ENCODE peak calls at places on chromosomes 7 and 10, in four cellular contexts. One of them, this sample, is unnamed.

GRCh38 chr10:86673827-86674581 is 5.7 kb downstream of the LDB3 start:
- DNase-seq in H1: no peak
- DNase-seq in HCT116: no peak
- DNase-seq in PC-9: no peak
- DNase-seq in this sample: peak; percentile 58

GRCh38 chr7:93307131-93307660 is 75.0 kb downstream of the VPS50 start:
- DNase-seq in H1: no peak
- DNase-seq in HCT116: no peak
- DNase-seq in PC-9: no peak
- DNase-seq in this sample: no peak

GRCh38 chr10:112548535-112549276 is 101.7 kb downstream of the VTI1A start:
- DNase-seq in H1: no peak
- DNase-seq in HCT116: no peak
- DNase-seq in PC-9: no peak
- DNase-seq in this sample: no peak

GRCh38 chr7:15309891-15310290 is 251.9 kb downstream of the AGMO start:
- DNase-seq in H1: no peak
- DNase-seq in HCT116: no peak
- DNase-seq in PC-9: no peak
- DNase-seq in this sample: no peak

GRCh38 chr10:117223413-117224035 is 17.4 kb upstream of the SLC18A2 start:
- DNase-seq in H1: no peak
- DNase-seq in HCT116: no peak
- DNase-seq in PC-9: no peak
- DNase-seq in this sample: no peak

GRCh38 chr7:75663302-75663907 is 75.3 kb downstream of the HIP1 start:
- DNase-seq in H1: no peak
- DNase-seq in HCT116: no peak
- DNase-seq in PC-9: no peak
- DNase-seq in this sample: no peak

GRCh38 chr10:61904711-61905445 is 3.4 kb downstream of the ARID5B start:
- DNase-seq in H1: no peak
- DNase-seq in HCT116: no peak
- DNase-seq in PC-9: peak; percentile 81
- DNase-seq in this sample: peak; percentile 16

GRCh38 chr10:15603446-15604011 is 116.2 kb downstream of the ITGA8 start:
- DNase-seq in H1: no peak
- DNase-seq in HCT116: no peak
- DNase-seq in PC-9: no peak
- DNase-seq in this sample: no peak

GRCh38 chr7:25894002-25894901 is 257.7 kb upstream of the NFE2L3 start:
- DNase-seq in H1: peak; percentile 13
- DNase-seq in HCT116: peak; percentile 61
- DNase-seq in PC-9: no peak
- DNase-seq in this sample: peak; percentile 58

DNA sequence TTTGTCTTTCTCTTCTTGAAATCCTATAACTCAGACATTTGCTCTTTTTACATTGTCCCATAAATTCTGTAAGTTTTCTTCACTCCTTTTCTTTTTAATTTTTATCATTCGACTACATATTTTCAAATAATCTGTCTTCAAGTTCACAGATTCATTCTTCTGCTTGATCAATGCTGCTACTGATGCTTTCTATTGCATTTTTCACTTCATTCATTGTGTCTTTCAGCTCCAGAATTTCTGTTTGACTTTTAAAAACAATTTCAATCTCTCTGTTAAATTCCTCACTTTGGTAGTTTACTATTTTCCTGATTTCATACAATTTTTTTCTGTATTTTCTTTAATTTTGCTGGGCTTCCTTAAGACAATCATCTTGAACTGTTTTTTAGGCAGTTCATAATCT is 230.4 kb downstream of the HPSE2 start:
- DNase-seq in H1: no peak
- DNase-seq in HCT116: no peak
- DNase-seq in PC-9: no peak
- DNase-seq in this sample: no peak
- H3K27ac ChIP-seq in H1: no peak overlapping the region
- H3K27ac ChIP-seq in HCT116: no peak overlapping the region
- H3K27ac ChIP-seq in PC-9: no peak overlapping the region
- H3K27ac ChIP-seq in this sample: no peak overlapping the region

DNA sequence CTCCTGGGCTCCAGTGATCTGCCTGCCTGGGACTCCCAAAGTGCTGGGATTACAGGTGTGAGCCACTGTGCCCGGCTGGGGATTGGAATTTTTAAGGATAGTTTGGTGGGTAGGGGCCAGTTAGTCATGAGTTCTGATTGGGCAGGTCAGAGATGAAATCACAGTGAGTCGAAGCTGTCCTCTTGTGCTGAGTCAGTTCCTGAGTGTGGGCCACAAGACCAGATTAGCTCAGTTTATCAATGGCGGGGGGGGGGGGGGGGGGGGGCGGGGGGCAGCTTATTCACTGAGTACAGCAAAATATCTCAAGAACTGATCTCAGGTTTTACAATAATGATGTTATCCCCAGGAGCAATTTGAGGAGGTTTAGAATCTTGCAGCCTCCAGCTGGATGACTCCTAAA is 11.6 kb upstream of the ERCC6 start:
- DNase-seq in H1: no peak
- DNase-seq in HCT116: peak; percentile 46
- DNase-seq in PC-9: peak; percentile 95
- DNase-seq in this sample: no peak
- H2AFZ ChIP-seq in H1: no peak overlapping the region
- H2AFZ ChIP-seq in HCT116: no peak overlapping the region
- H2AFZ ChIP-seq in PC-9: peak overlapping the region; percentile 45
- H2AFZ ChIP-seq in this sample: no peak overlapping the region

GRCh38 chr10:7475954-7476353 is 65.1 kb upstream of the SFMBT2 start:
- DNase-seq in H1: no peak
- DNase-seq in HCT116: no peak
- DNase-seq in PC-9: no peak
- DNase-seq in this sample: no peak

GRCh38 chr10:7473474-7473873 is 62.6 kb upstream of the SFMBT2 start:
- DNase-seq in H1: no peak
- DNase-seq in HCT116: no peak
- DNase-seq in PC-9: no peak
- DNase-seq in this sample: no peak

GRCh38 chr10:7475046-7475860 is 64.4 kb upstream of the SFMBT2 start:
- DNase-seq in H1: no peak
- DNase-seq in HCT116: no peak
- DNase-seq in PC-9: no peak
- DNase-seq in this sample: peak; percentile 60

GRCh38 chr10:7471720-7472367 is 61.0 kb upstream of the SFMBT2 start:
- DNase-seq in H1: no peak
- DNase-seq in HCT116: no peak
- DNase-seq in PC-9: no peak
- DNase-seq in this sample: no peak

GRCh38 chr10:7474388-7474787 is 63.6 kb upstream of the SFMBT2 start:
- DNase-seq in H1: no peak
- DNase-seq in HCT116: no peak
- DNase-seq in PC-9: no peak
- DNase-seq in this sample: no peak
- H3K4me1 ChIP-seq in H1: peaks cover 5% of the 10 kb centered on the region
- H3K4me1 ChIP-seq in HCT116: no peaks in the 10 kb centered on the region
- H3K4me1 ChIP-seq in PC-9: no peaks in the 10 kb centered on the region
- H3K4me1 ChIP-seq in this sample: peaks cover 12% of the 10 kb centered on the region

GRCh38 chr10:102347236-102347828 is 48.2 kb upstream of the NFKB2 start:
- DNase-seq in H1: peak; percentile 43
- DNase-seq in HCT116: peak; percentile 68
- DNase-seq in PC-9: peak; percentile 40
- DNase-seq in this sample: peak; percentile 82

GRCh38 chr10:102342462-102342861 is 53.0 kb upstream of the NFKB2 start:
- DNase-seq in H1: peak; percentile 33
- DNase-seq in HCT116: no peak
- DNase-seq in PC-9: no peak
- DNase-seq in this sample: peak; percentile 79

GRCh38 chr10:102341038-102341688 is 54.3 kb upstream of the NFKB2 start:
- DNase-seq in H1: no peak
- DNase-seq in HCT116: no peak
- DNase-seq in PC-9: no peak
- DNase-seq in this sample: no peak

GRCh38 chr10:102344067-102344466 is 51.4 kb upstream of the NFKB2 start:
- DNase-seq in H1: no peak
- DNase-seq in HCT116: no peak
- DNase-seq in PC-9: no peak
- DNase-seq in this sample: no peak

DNA sequence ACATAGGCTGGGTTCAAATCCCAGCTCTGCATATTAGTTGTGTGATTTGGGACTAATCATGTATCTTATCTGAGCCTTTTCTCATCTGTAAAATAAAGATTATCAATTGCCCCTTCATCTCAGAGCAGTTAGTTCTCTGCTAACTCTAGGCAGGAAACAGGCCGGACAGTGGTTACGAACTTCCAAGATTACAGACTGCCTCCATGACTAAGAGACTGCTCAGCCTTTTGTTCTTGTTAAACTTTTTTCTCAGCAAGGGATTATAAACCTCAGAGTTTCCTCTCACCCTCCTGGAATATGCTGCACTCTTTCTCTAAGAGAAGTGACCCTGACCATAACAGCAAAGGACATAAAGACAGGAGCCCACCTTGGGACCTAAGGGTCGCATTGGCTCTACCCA is 52.5 kb upstream of the NFKB2 start:
- DNase-seq in H1: no peak
- DNase-seq in HCT116: no peak
- DNase-seq in PC-9: no peak
- DNase-seq in this sample: no peak
- H3K27ac ChIP-seq in H1: no peak overlapping the region
- H3K27ac ChIP-seq in HCT116: no peak overlapping the region
- H3K27ac ChIP-seq in PC-9: no peak overlapping the region
- H3K27ac ChIP-seq in this sample: peak overlapping the region; percentile 30

This sample was measured in neural progenitor cell.